ENCODE peak calls at places on chromosomes 7 and 10, in seven cellular contexts. One of them, this sample, is unnamed.

GRCh38 chr7:1093506-1093850 is 5.6 kb downstream of the GPER1 start:
- DNase-seq in ovary: no peak
- DNase-seq in stimulated activated CD4-positive, alpha-beta T cell treated with anti-CD3 and anti-CD28 coated beads, Interleukin-12 subunit alpha, Interleukin-12 subunit beta, amount 100 ng/mL, for 48 hours: no peak
- DNase-seq in ELR: no peak
- DNase-seq in central memory CD4-positive, alpha-beta T cell: no peak
- DNase-seq in NCI-H1436: no peak
- DNase-seq in amniotic stem cell: no peak
- DNase-seq in this sample: no peak

GRCh38 chr10:47141349-47141748 is 158.6 kb upstream of the GDF10 start:
- DNase-seq in ovary: no peak
- DNase-seq in stimulated activated CD4-positive, alpha-beta T cell treated with anti-CD3 and anti-CD28 coated beads, Interleukin-12 subunit alpha, Interleukin-12 subunit beta, amount 100 ng/mL, for 48 hours: no peak
- DNase-seq in ELR: no peak
- DNase-seq in central memory CD4-positive, alpha-beta T cell: no peak
- DNase-seq in NCI-H1436: no peak
- DNase-seq in amniotic stem cell: no peak
- DNase-seq in this sample: no peak

GRCh38 chr10:124351481-124352220 is 67.1 kb downstream of the OAT start:
- DNase-seq in ovary: no peak
- DNase-seq in stimulated activated CD4-positive, alpha-beta T cell treated with anti-CD3 and anti-CD28 coated beads, Interleukin-12 subunit alpha, Interleukin-12 subunit beta, amount 100 ng/mL, for 48 hours: no peak
- DNase-seq in ELR: no peak
- DNase-seq in central memory CD4-positive, alpha-beta T cell: no peak
- DNase-seq in NCI-H1436: no peak
- DNase-seq in amniotic stem cell: no peak
- DNase-seq in this sample: no peak

GRCh38 chr10:84216834-84217233 is 8.5 kb downstream of the LRIT2 start:
- DNase-seq in ovary: no peak
- DNase-seq in stimulated activated CD4-positive, alpha-beta T cell treated with anti-CD3 and anti-CD28 coated beads, Interleukin-12 subunit alpha, Interleukin-12 subunit beta, amount 100 ng/mL, for 48 hours: no peak
- DNase-seq in ELR: no peak
- DNase-seq in central memory CD4-positive, alpha-beta T cell: no peak
- DNase-seq in NCI-H1436: no peak
- DNase-seq in amniotic stem cell: no peak
- DNase-seq in this sample: no peak

GRCh38 chr10:110657968-110658691 is 14.0 kb downstream of the RBM20 start:
- DNase-seq in ovary: no peak
- DNase-seq in stimulated activated CD4-positive, alpha-beta T cell treated with anti-CD3 and anti-CD28 coated beads, Interleukin-12 subunit alpha, Interleukin-12 subunit beta, amount 100 ng/mL, for 48 hours: no peak
- DNase-seq in ELR: no peak
- DNase-seq in central memory CD4-positive, alpha-beta T cell: no peak
- DNase-seq in NCI-H1436: no peak
- DNase-seq in amniotic stem cell: no peak
- DNase-seq in this sample: no peak

GRCh38 chr7:26684447-26684846 is 179.9 kb downstream of the SKAP2 start:
- DNase-seq in ovary: no peak
- DNase-seq in stimulated activated CD4-positive, alpha-beta T cell treated with anti-CD3 and anti-CD28 coated beads, Interleukin-12 subunit alpha, Interleukin-12 subunit beta, amount 100 ng/mL, for 48 hours: no peak
- DNase-seq in ELR: no peak
- DNase-seq in central memory CD4-positive, alpha-beta T cell: no peak
- DNase-seq in NCI-H1436: no peak
- DNase-seq in amniotic stem cell: no peak
- DNase-seq in this sample: no peak

GRCh38 chr7:128703605-128704004 is 31.5 kb downstream of the GARIN1A start:
- DNase-seq in ovary: no peak
- DNase-seq in stimulated activated CD4-positive, alpha-beta T cell treated with anti-CD3 and anti-CD28 coated beads, Interleukin-12 subunit alpha, Interleukin-12 subunit beta, amount 100 ng/mL, for 48 hours: no peak
- DNase-seq in ELR: peak; percentile 50
- DNase-seq in central memory CD4-positive, alpha-beta T cell: no peak
- DNase-seq in NCI-H1436: no peak
- DNase-seq in amniotic stem cell: peak; percentile 1
- DNase-seq in this sample: no peak

GRCh38 chr7:107045980-107046379 is 1.5 kb downstream of the PRKAR2B start:
- DNase-seq in ovary: no peak
- DNase-seq in stimulated activated CD4-positive, alpha-beta T cell treated with anti-CD3 and anti-CD28 coated beads, Interleukin-12 subunit alpha, Interleukin-12 subunit beta, amount 100 ng/mL, for 48 hours: no peak
- DNase-seq in ELR: peak; percentile 39
- DNase-seq in central memory CD4-positive, alpha-beta T cell: no peak
- DNase-seq in NCI-H1436: no peak
- DNase-seq in amniotic stem cell: no peak
- DNase-seq in this sample: peak; percentile 49

GRCh38 chr7:79622781-79623180 is 169.3 kb upstream of the MAGI2 start:
- DNase-seq in ovary: no peak
- DNase-seq in stimulated activated CD4-positive, alpha-beta T cell treated with anti-CD3 and anti-CD28 coated beads, Interleukin-12 subunit alpha, Interleukin-12 subunit beta, amount 100 ng/mL, for 48 hours: no peak
- DNase-seq in ELR: peak; percentile 16
- DNase-seq in central memory CD4-positive, alpha-beta T cell: no peak
- DNase-seq in NCI-H1436: no peak
- DNase-seq in amniotic stem cell: no peak
- DNase-seq in this sample: no peak

GRCh38 chr7:27193335-27194001 is 6.4 kb downstream of the HOXA13 start:
- DNase-seq in ovary: no peak
- DNase-seq in stimulated activated CD4-positive, alpha-beta T cell treated with anti-CD3 and anti-CD28 coated beads, Interleukin-12 subunit alpha, Interleukin-12 subunit beta, amount 100 ng/mL, for 48 hours: no peak
- DNase-seq in ELR: peak; percentile 80
- DNase-seq in central memory CD4-positive, alpha-beta T cell: no peak
- DNase-seq in NCI-H1436: no peak
- DNase-seq in amniotic stem cell: no peak
- DNase-seq in this sample: peak; percentile 63

GRCh38 chr10:60031664-60032063 is 125.3 kb upstream of the CCDC6 start:
- DNase-seq in ovary: no peak
- DNase-seq in stimulated activated CD4-positive, alpha-beta T cell treated with anti-CD3 and anti-CD28 coated beads, Interleukin-12 subunit alpha, Interleukin-12 subunit beta, amount 100 ng/mL, for 48 hours: no peak
- DNase-seq in ELR: no peak
- DNase-seq in central memory CD4-positive, alpha-beta T cell: no peak
- DNase-seq in NCI-H1436: no peak
- DNase-seq in amniotic stem cell: no peak
- DNase-seq in this sample: no peak

GRCh38 chr7:43764807-43765491 is 6.5 kb downstream of the BLVRA start:
- DNase-seq in ovary: no peak
- DNase-seq in stimulated activated CD4-positive, alpha-beta T cell treated with anti-CD3 and anti-CD28 coated beads, Interleukin-12 subunit alpha, Interleukin-12 subunit beta, amount 100 ng/mL, for 48 hours: no peak
- DNase-seq in ELR: peak; percentile 60
- DNase-seq in central memory CD4-positive, alpha-beta T cell: no peak
- DNase-seq in NCI-H1436: no peak
- DNase-seq in amniotic stem cell: no peak
- DNase-seq in this sample: peak; percentile 13

GRCh38 chr10:95305606-95306385 is 15.0 kb upstream of the PDLIM1 start:
- DNase-seq in ovary: no peak
- DNase-seq in stimulated activated CD4-positive, alpha-beta T cell treated with anti-CD3 and anti-CD28 coated beads, Interleukin-12 subunit alpha, Interleukin-12 subunit beta, amount 100 ng/mL, for 48 hours: no peak
- DNase-seq in ELR: no peak
- DNase-seq in central memory CD4-positive, alpha-beta T cell: no peak
- DNase-seq in NCI-H1436: no peak
- DNase-seq in amniotic stem cell: no peak
- DNase-seq in this sample: no peak

GRCh38 chr7:29105191-29105590 is 41.1 kb downstream of the CPVL start:
- DNase-seq in ovary: no peak
- DNase-seq in stimulated activated CD4-positive, alpha-beta T cell treated with anti-CD3 and anti-CD28 coated beads, Interleukin-12 subunit alpha, Interleukin-12 subunit beta, amount 100 ng/mL, for 48 hours: no peak
- DNase-seq in ELR: no peak
- DNase-seq in central memory CD4-positive, alpha-beta T cell: no peak
- DNase-seq in NCI-H1436: no peak
- DNase-seq in amniotic stem cell: no peak
- DNase-seq in this sample: no peak

GRCh38 chr7:147586526-147586925 is 1004.0 kb upstream of the C7orf33 start:
- DNase-seq in ovary: no peak
- DNase-seq in stimulated activated CD4-positive, alpha-beta T cell treated with anti-CD3 and anti-CD28 coated beads, Interleukin-12 subunit alpha, Interleukin-12 subunit beta, amount 100 ng/mL, for 48 hours: no peak
- DNase-seq in ELR: peak; percentile 7
- DNase-seq in central memory CD4-positive, alpha-beta T cell: no peak
- DNase-seq in NCI-H1436: no peak
- DNase-seq in amniotic stem cell: no peak
- DNase-seq in this sample: no peak

GRCh38 chr7:128454808-128455555 is 696 bp upstream of the HILPDA start:
- DNase-seq in ovary: no peak
- DNase-seq in stimulated activated CD4-positive, alpha-beta T cell treated with anti-CD3 and anti-CD28 coated beads, Interleukin-12 subunit alpha, Interleukin-12 subunit beta, amount 100 ng/mL, for 48 hours: no peak
- DNase-seq in ELR: peak; percentile 42
- DNase-seq in central memory CD4-positive, alpha-beta T cell: no peak
- DNase-seq in NCI-H1436: no peak
- DNase-seq in amniotic stem cell: no peak
- DNase-seq in this sample: no peak

GRCh38 chr10:8752146-8752843 is 697.8 kb downstream of the GATA3 start:
- DNase-seq in ovary: no peak
- DNase-seq in stimulated activated CD4-positive, alpha-beta T cell treated with anti-CD3 and anti-CD28 coated beads, Interleukin-12 subunit alpha, Interleukin-12 subunit beta, amount 100 ng/mL, for 48 hours: no peak
- DNase-seq in ELR: no peak
- DNase-seq in central memory CD4-positive, alpha-beta T cell: no peak
- DNase-seq in NCI-H1436: no peak
- DNase-seq in amniotic stem cell: no peak
- DNase-seq in this sample: no peak

This sample was measured in SJSA1.